ENCODE peak calls at places on chromosomes 16 and 17, in five cellular contexts. One of them, this sample, is unnamed.

GRCh38 chr17:78671607-78672404 is 94.6 kb upstream of the DNAH17 start:
- DNase-seq in astrocyte of the spinal cord: peak; percentile 50
- DNase-seq in CMK: no peak
- DNase-seq in fibroblast of pulmonary artery: peak; percentile 36
- DNase-seq in right cardiac atrium: no peak
- DNase-seq in this sample: no peak

GRCh38 chr16:65832269-65832668 is 534.2 kb upstream of the CDH5 start:
- DNase-seq in astrocyte of the spinal cord: no peak
- DNase-seq in CMK: no peak
- DNase-seq in fibroblast of pulmonary artery: no peak
- DNase-seq in right cardiac atrium: no peak
- DNase-seq in this sample: no peak

GRCh38 chr17:50658602-50659001 is 23.9 kb downstream of the ABCC3 start:
- DNase-seq in astrocyte of the spinal cord: no peak
- DNase-seq in CMK: no peak
- DNase-seq in fibroblast of pulmonary artery: no peak
- DNase-seq in right cardiac atrium: no peak
- DNase-seq in this sample: no peak

GRCh38 chr16:72124761-72125634 is 31.4 kb downstream of the DHX38 start:
- DNase-seq in astrocyte of the spinal cord: peak; percentile 75
- DNase-seq in CMK: peak; percentile 49
- DNase-seq in fibroblast of pulmonary artery: peak; percentile 87
- DNase-seq in right cardiac atrium: peak; percentile 79
- DNase-seq in this sample: peak; percentile 72

GRCh38 chr17:55897301-55897700 is 146.4 kb downstream of the PCTP start:
- DNase-seq in astrocyte of the spinal cord: no peak
- DNase-seq in CMK: no peak
- DNase-seq in fibroblast of pulmonary artery: no peak
- DNase-seq in right cardiac atrium: peak; percentile 66
- DNase-seq in this sample: no peak

GRCh38 chr16:67112591-67113399 is 3.1 kb downstream of the PHAF1 start:
- DNase-seq in astrocyte of the spinal cord: no peak
- DNase-seq in CMK: no peak
- DNase-seq in fibroblast of pulmonary artery: no peak
- DNase-seq in right cardiac atrium: no peak
- DNase-seq in this sample: no peak

GRCh38 chr16:87584271-87584670 is 18.0 kb upstream of the JPH3 start:
- DNase-seq in astrocyte of the spinal cord: peak; percentile 22
- DNase-seq in CMK: no peak
- DNase-seq in fibroblast of pulmonary artery: peak; percentile 48
- DNase-seq in right cardiac atrium: no peak
- DNase-seq in this sample: no peak

GRCh38 chr17:28001149-28001548 is 41.3 kb upstream of the NLK start:
- DNase-seq in astrocyte of the spinal cord: no peak
- DNase-seq in CMK: no peak
- DNase-seq in fibroblast of pulmonary artery: no peak
- DNase-seq in right cardiac atrium: no peak
- DNase-seq in this sample: no peak

GRCh38 chr17:67713169-67713568 is 4.6 kb upstream of the NOL11 start:
- DNase-seq in astrocyte of the spinal cord: no peak
- DNase-seq in CMK: no peak
- DNase-seq in fibroblast of pulmonary artery: no peak
- DNase-seq in right cardiac atrium: no peak
- DNase-seq in this sample: no peak

GRCh38 chr16:647173-647902 is 1.8 kb upstream of the WDR90 start:
- DNase-seq in astrocyte of the spinal cord: no peak
- DNase-seq in CMK: no peak
- DNase-seq in fibroblast of pulmonary artery: no peak
- DNase-seq in right cardiac atrium: no peak
- DNase-seq in this sample: no peak

GRCh38 chr16:89658221-89658879 is 714 bp downstream of the SPATA33 start:
- DNase-seq in astrocyte of the spinal cord: no peak
- DNase-seq in CMK: no peak
- DNase-seq in fibroblast of pulmonary artery: peak; percentile 4
- DNase-seq in right cardiac atrium: peak; percentile 61
- DNase-seq in this sample: no peak

GRCh38 chr17:41504126-41504977 is 1.1 kb downstream of the KRT13 start:
- DNase-seq in astrocyte of the spinal cord: no peak
- DNase-seq in CMK: no peak
- DNase-seq in fibroblast of pulmonary artery: peak; percentile 22
- DNase-seq in right cardiac atrium: no peak
- DNase-seq in this sample: no peak

GRCh38 chr17:39667262-39668140 is 752 bp upstream of the PNMT start:
- DNase-seq in astrocyte of the spinal cord: no peak
- DNase-seq in CMK: peak; percentile 89
- DNase-seq in fibroblast of pulmonary artery: no peak
- DNase-seq in right cardiac atrium: peak; percentile 81
- DNase-seq in this sample: no peak

GRCh38 chr16:24836836-24837235 is 8.9 kb upstream of the SLC5A11 start:
- DNase-seq in astrocyte of the spinal cord: no peak
- DNase-seq in CMK: no peak
- DNase-seq in fibroblast of pulmonary artery: no peak
- DNase-seq in right cardiac atrium: no peak
- DNase-seq in this sample: no peak

GRCh38 chr17:37672545-37673078 is 29.4 kb upstream of the DDX52 start:
- DNase-seq in astrocyte of the spinal cord: no peak
- DNase-seq in CMK: no peak
- DNase-seq in fibroblast of pulmonary artery: no peak
- DNase-seq in right cardiac atrium: no peak
- DNase-seq in this sample: no peak

GRCh38 chr17:81160306-81160705 is 5.0 kb upstream of the PVALEF start:
- DNase-seq in astrocyte of the spinal cord: no peak
- DNase-seq in CMK: no peak
- DNase-seq in fibroblast of pulmonary artery: no peak
- DNase-seq in right cardiac atrium: peak; percentile 84
- DNase-seq in this sample: no peak

GRCh38 chr16:47732806-47733150 is 271.6 kb downstream of the PHKB start:
- DNase-seq in astrocyte of the spinal cord: peak; percentile 98
- DNase-seq in CMK: no peak
- DNase-seq in fibroblast of pulmonary artery: peak; percentile 83
- DNase-seq in right cardiac atrium: no peak
- DNase-seq in this sample: peak; percentile 64

GRCh38 chr17:57671546-57672204 is 73.4 kb downstream of the CCDC182 start:
- DNase-seq in astrocyte of the spinal cord: peak; percentile 80
- DNase-seq in CMK: peak; percentile 33
- DNase-seq in fibroblast of pulmonary artery: peak; percentile 78
- DNase-seq in right cardiac atrium: peak; percentile 92
- DNase-seq in this sample: peak; percentile 63

GRCh38 chr17:348012-348411 is 4.6 kb downstream of the RPH3AL start:
- DNase-seq in astrocyte of the spinal cord: no peak
- DNase-seq in CMK: no peak
- DNase-seq in fibroblast of pulmonary artery: no peak
- DNase-seq in right cardiac atrium: no peak
- DNase-seq in this sample: no peak

GRCh38 chr17:2709173-2709661 is 2.3 kb downstream of the CLUH start:
- DNase-seq in astrocyte of the spinal cord: no peak
- DNase-seq in CMK: no peak
- DNase-seq in fibroblast of pulmonary artery: no peak
- DNase-seq in right cardiac atrium: peak; percentile 71
- DNase-seq in this sample: no peak

GRCh38 chr16:1794908-1795666 is 1.6 kb upstream of the IGFALS start:
- DNase-seq in astrocyte of the spinal cord: no peak
- DNase-seq in CMK: no peak
- DNase-seq in fibroblast of pulmonary artery: no peak
- DNase-seq in right cardiac atrium: peak; percentile 28
- DNase-seq in this sample: no peak

GRCh38 chr17:81246343-81246670 is 7.2 kb downstream of the NDUFAF8 start:
- DNase-seq in astrocyte of the spinal cord: no peak
- DNase-seq in CMK: no peak
- DNase-seq in fibroblast of pulmonary artery: no peak
- DNase-seq in right cardiac atrium: no peak
- DNase-seq in this sample: no peak

GRCh38 chr17:5951912-5952311 is 118.3 kb upstream of the WSCD1 start:
- DNase-seq in astrocyte of the spinal cord: no peak
- DNase-seq in CMK: no peak
- DNase-seq in fibroblast of pulmonary artery: no peak
- DNase-seq in right cardiac atrium: no peak
- DNase-seq in this sample: no peak

GRCh38 chr16:57600048-57600835 is 28.2 kb upstream of the ADGRG1 start:
- DNase-seq in astrocyte of the spinal cord: peak; percentile 26
- DNase-seq in CMK: no peak
- DNase-seq in fibroblast of pulmonary artery: peak; percentile 61
- DNase-seq in right cardiac atrium: peak; percentile 76
- DNase-seq in this sample: no peak

GRCh38 chr17:77709594-77709993 is 248.9 kb upstream of the TNRC6C start:
- DNase-seq in astrocyte of the spinal cord: no peak
- DNase-seq in CMK: no peak
- DNase-seq in fibroblast of pulmonary artery: no peak
- DNase-seq in right cardiac atrium: no peak
- DNase-seq in this sample: no peak

GRCh38 chr16:82042841-82043240 is 7.8 kb downstream of the HSD17B2 start:
- DNase-seq in astrocyte of the spinal cord: peak; percentile 31
- DNase-seq in CMK: no peak
- DNase-seq in fibroblast of pulmonary artery: no peak
- DNase-seq in right cardiac atrium: no peak
- DNase-seq in this sample: no peak

GRCh38 chr16:85777583-85778310 is 21.6 kb downstream of the EMC8 start:
- DNase-seq in astrocyte of the spinal cord: no peak
- DNase-seq in CMK: no peak
- DNase-seq in fibroblast of pulmonary artery: no peak
- DNase-seq in right cardiac atrium: no peak
- DNase-seq in this sample: no peak

GRCh38 chr17:64377769-64378282 is 12.8 kb downstream of the PECAM1 start:
- DNase-seq in astrocyte of the spinal cord: peak; percentile 47
- DNase-seq in CMK: no peak
- DNase-seq in fibroblast of pulmonary artery: peak; percentile 96
- DNase-seq in right cardiac atrium: no peak
- DNase-seq in this sample: no peak

GRCh38 chr17:81096741-81097133 is 61.8 kb downstream of the BAIAP2 start:
- DNase-seq in astrocyte of the spinal cord: no peak
- DNase-seq in CMK: no peak
- DNase-seq in fibroblast of pulmonary artery: peak; percentile 18
- DNase-seq in right cardiac atrium: no peak
- DNase-seq in this sample: no peak

GRCh38 chr17:42814633-42815399 is 9.3 kb downstream of the BECN1 start:
- DNase-seq in astrocyte of the spinal cord: peak; percentile 91
- DNase-seq in CMK: no peak
- DNase-seq in fibroblast of pulmonary artery: peak; percentile 95
- DNase-seq in right cardiac atrium: no peak
- DNase-seq in this sample: peak; percentile 23

GRCh38 chr16:87318158-87318644 is 1.0 kb upstream of the C16orf95 start:
- DNase-seq in astrocyte of the spinal cord: no peak
- DNase-seq in CMK: no peak
- DNase-seq in fibroblast of pulmonary artery: no peak
- DNase-seq in right cardiac atrium: peak; percentile 9
- DNase-seq in this sample: no peak

GRCh38 chr16:2751577-2752034 is 832 bp upstream of the SRRM2 start:
- DNase-seq in astrocyte of the spinal cord: no peak
- DNase-seq in CMK: no peak
- DNase-seq in fibroblast of pulmonary artery: peak; percentile 13
- DNase-seq in right cardiac atrium: peak; percentile 79
- DNase-seq in this sample: no peak

GRCh38 chr17:17924857-17925250 is 47.3 kb downstream of the TOM1L2 start:
- DNase-seq in astrocyte of the spinal cord: no peak
- DNase-seq in CMK: no peak
- DNase-seq in fibroblast of pulmonary artery: no peak
- DNase-seq in right cardiac atrium: no peak
- DNase-seq in this sample: no peak

GRCh38 chr16:819336-819735 is 18.8 kb upstream of the GNG13 start:
- DNase-seq in astrocyte of the spinal cord: no peak
- DNase-seq in CMK: no peak
- DNase-seq in fibroblast of pulmonary artery: no peak
- DNase-seq in right cardiac atrium: no peak
- DNase-seq in this sample: no peak

GRCh38 chr16:85377388-85378144 is 235.6 kb upstream of the GSE1 start:
- DNase-seq in astrocyte of the spinal cord: peak; percentile 29
- DNase-seq in CMK: peak; percentile 99
- DNase-seq in fibroblast of pulmonary artery: no peak
- DNase-seq in right cardiac atrium: no peak
- DNase-seq in this sample: no peak

GRCh38 chr17:79654960-79655382 is 44.1 kb upstream of the RBFOX3 start:
- DNase-seq in astrocyte of the spinal cord: no peak
- DNase-seq in CMK: no peak
- DNase-seq in fibroblast of pulmonary artery: no peak
- DNase-seq in right cardiac atrium: no peak
- DNase-seq in this sample: no peak

GRCh38 chr17:57915980-57916757 is 39.0 kb downstream of the CUEDC1 start:
- DNase-seq in astrocyte of the spinal cord: peak; percentile 53
- DNase-seq in CMK: no peak
- DNase-seq in fibroblast of pulmonary artery: no peak
- DNase-seq in right cardiac atrium: peak; percentile 54
- DNase-seq in this sample: no peak

GRCh38 chr17:74452841-74453661 is 13.4 kb upstream of the CD300A start:
- DNase-seq in astrocyte of the spinal cord: no peak
- DNase-seq in CMK: no peak
- DNase-seq in fibroblast of pulmonary artery: no peak
- DNase-seq in right cardiac atrium: peak; percentile 73
- DNase-seq in this sample: no peak

GRCh38 chr16:15928261-15929104 is 20.9 kb upstream of the ABCC1 start:
- DNase-seq in astrocyte of the spinal cord: no peak
- DNase-seq in CMK: no peak
- DNase-seq in fibroblast of pulmonary artery: no peak
- DNase-seq in right cardiac atrium: no peak
- DNase-seq in this sample: no peak

GRCh38 chr16:66605177-66605999 is 884 bp downstream of the CMTM3 start:
- DNase-seq in astrocyte of the spinal cord: peak; percentile 61
- DNase-seq in CMK: peak; percentile 38
- DNase-seq in fibroblast of pulmonary artery: peak; percentile 28
- DNase-seq in right cardiac atrium: peak; percentile 90
- DNase-seq in this sample: no peak